ENCODE peak calls at places on chromosomes 6 and 20, in nine cellular contexts. P is glutamatergic neuron; Q is lower lobe of right lung; L is CD8-positive, alpha-beta T cell; R is stomach; M is lung; G is mammary epithelial cell; O is HFF-Myc; T is MM.1S. B is an unnamed sample.

GRCh38 chr6:159988983-159989454 is 20.1 kb downstream of the IGF2R start:
- DNase-seq in P (no peak), Q (no peak), L (no peak), R (no peak), M (no peak), G (no peak), O (no peak), T (no peak), B (no peak)

GRCh38 chr6:14717307-14717706 is 528.6 kb upstream of the JARID2 start:
- DNase-seq in P (no peak), Q (no peak), L (no peak), R (no peak), M (no peak), G (no peak), O (no peak), T (no peak), B (no peak)

GRCh38 chr6:17423018-17423417 is 29.6 kb downstream of the CAP2 start:
- DNase-seq in P (no peak), Q (no peak), L (no peak), R (no peak), M (no peak), G (no peak), O (no peak), T (no peak), B (no peak)

GRCh38 chr6:126170875-126171489 is 168.9 kb upstream of the CENPW start:
- DNase-seq in P (no peak), Q (no peak), L (no peak), R (no peak), M (no peak), G (peak; percentile 14), O (peak; percentile 16), T (peak; percentile 46), B (peak; percentile 19)

GRCh38 chr20:20823469-20823868 is 111.0 kb upstream of the RALGAPA2 start:
- DNase-seq in P (no peak), Q (no peak), L (no peak), R (no peak), M (no peak), G (no peak), O (no peak), T (no peak), B (no peak)

GRCh38 chr6:156791261-156791850 is 14.2 kb downstream of the ARID1B start:
- DNase-seq in P (no peak), Q (no peak), L (no peak), R (no peak), M (no peak), G (peak; percentile 67), O (no peak), T (no peak), B (no peak)

GRCh38 chr6:83057705-83058321 is 7.8 kb downstream of the UBE3D start:
- DNase-seq in P (peak; percentile 61), Q (no peak), L (no peak), R (no peak), M (no peak), G (peak; percentile 37), O (no peak), T (peak; percentile 83), B (peak; percentile 46)

GRCh38 chr6:13733178-13733851 is 21.7 kb upstream of the RANBP9 start:
- DNase-seq in P (no peak), Q (peak; percentile 55), L (no peak), R (peak; percentile 44), M (peak; percentile 55), G (peak; percentile 68), O (peak; percentile 78), T (no peak), B (peak; percentile 44)

GRCh38 chr20:25252686-25253421 is 5.0 kb downstream of the PYGB start:
- DNase-seq in P (no peak), Q (no peak), L (no peak), R (no peak), M (no peak), G (peak; percentile 46), O (no peak), T (no peak), B (no peak)

GRCh38 chr20:57711826-57712225 is 2.0 kb upstream of the PMEPA1 start:
- DNase-seq in P (no peak), Q (no peak), L (no peak), R (no peak), M (no peak), G (no peak), O (no peak), T (no peak), B (no peak)

GRCh38 chr6:34476941-34477340 is 11.1 kb downstream of the PACSIN1 start:
- DNase-seq in P (no peak), Q (no peak), L (no peak), R (no peak), M (no peak), G (no peak), O (no peak), T (no peak), B (no peak)

GRCh38 chr6:150550244-150550643 is 49.4 kb upstream of the PLEKHG1 start:
- DNase-seq in P (no peak), Q (no peak), L (no peak), R (no peak), M (no peak), G (no peak), O (no peak), T (no peak), B (no peak)

GRCh38 chr6:35665573-35665972 is 23.1 kb downstream of the FKBP5 start:
- DNase-seq in P (no peak), Q (no peak), L (no peak), R (no peak), M (no peak), G (no peak), O (no peak), T (peak; percentile 8), B (no peak)

GRCh38 chr6:169807699-169808607 is 56.5 kb downstream of the ERMARD start:
- DNase-seq in P (no peak), Q (no peak), L (no peak), R (no peak), M (peak; percentile 11), G (no peak), O (no peak), T (no peak), B (no peak)

GRCh38 chr6:62614442-62614841 is 328.4 kb upstream of the KHDRBS2 start:
- DNase-seq in P (no peak), Q (no peak), L (no peak), R (no peak), M (no peak), G (no peak), O (no peak), T (no peak), B (no peak)

GRCh38 chr6:108115598-108116058 is 41.1 kb upstream of the OSTM1 start:
- DNase-seq in P (peak; percentile 65), Q (peak; percentile 70), L (no peak), R (peak; percentile 66), M (peak; percentile 71), G (peak; percentile 25), O (no peak), T (no peak), B (peak; percentile 68)

GRCh38 chr6:108116781-108117426 is 42.4 kb upstream of the OSTM1 start:
- DNase-seq in P (peak; percentile 25), Q (no peak), L (no peak), R (no peak), M (no peak), G (no peak), O (no peak), T (no peak), B (no peak)

GRCh38 chr6:108116424-108116780 is 41.9 kb upstream of the OSTM1 start:
- DNase-seq in P (no peak), Q (no peak), L (no peak), R (no peak), M (no peak), G (no peak), O (no peak), T (no peak), B (no peak)

GRCh38 chr6:108113557-108114519 is 39.3 kb upstream of the OSTM1 start:
- DNase-seq in P (peak; percentile 55), Q (peak; percentile 46), L (no peak), R (no peak), M (peak; percentile 38), G (peak; percentile 45), O (no peak), T (peak; percentile 46), B (peak; percentile 27)

DNA sequence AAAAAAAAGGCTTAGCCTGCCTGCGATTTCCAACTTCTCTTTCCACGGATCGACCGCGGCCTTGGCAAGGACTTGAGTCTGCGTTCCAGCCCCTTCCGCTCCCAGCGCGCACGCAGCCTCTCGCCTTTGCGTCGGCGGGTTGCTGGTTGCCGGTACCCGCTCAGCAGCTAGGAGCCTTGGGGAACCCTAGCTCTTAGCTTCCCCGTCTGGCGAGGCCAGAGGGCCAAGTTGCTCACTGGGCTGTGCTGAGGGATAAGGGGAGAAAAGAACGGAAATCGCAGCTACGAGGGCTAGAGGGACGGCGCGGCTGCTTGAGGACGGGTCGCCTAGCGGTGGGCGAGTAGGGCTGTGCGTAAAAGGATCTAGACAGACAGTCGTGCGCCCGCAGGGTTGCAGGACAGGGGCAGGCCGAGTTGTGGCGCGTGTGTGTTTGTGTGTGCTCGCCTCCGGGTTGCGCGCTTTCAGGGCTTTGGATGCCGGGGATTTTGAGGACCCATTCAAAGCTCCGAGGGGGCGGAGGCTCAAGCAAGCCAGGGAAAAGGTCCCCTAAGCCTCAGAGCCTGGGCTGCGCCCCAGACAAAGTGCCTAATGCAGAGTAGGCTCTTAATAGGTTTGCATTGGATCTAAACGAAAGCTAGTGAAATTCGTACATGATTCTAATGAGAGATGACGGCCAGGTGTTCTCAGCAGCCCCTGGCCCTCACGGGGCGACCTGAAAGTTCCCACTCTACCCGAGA is 40.5 kb upstream of the OSTM1 start:
- DNase-seq in P (peak; percentile 72), Q (peak; percentile 82), L (no peak), R (no peak), M (peak; percentile 55), G (peak; percentile 58), O (no peak), T (no peak), B (peak; percentile 69)
- TF ChIP-seq CTCF in P (peak; percentile 45), Q (no peak), L (no peak), R (no peak), M (no peak), G (no peak), O (no peak), T (no peak), B (no peak)

GRCh38 chr6:47810885-47811284 is 29.1 kb downstream of the OPN5 start:
- DNase-seq in P (no peak), Q (no peak), L (no peak), R (no peak), M (no peak), G (no peak), O (no peak), T (no peak), B (no peak)
- TF ChIP-seq CTCF in P (no peak), Q (no peak), L (no peak), R (no peak), M (no peak), G (peak; percentile 7), O (no peak), T (no peak), B (no peak)

GRCh38 chr20:50509923-50510705 is at the start of gene PTPN1:
- DNase-seq in P (peak; percentile 98), Q (peak; percentile 98), L (peak; percentile 98), R (peak; percentile 99), M (peak; percentile 98), G (peak; percentile 99), O (peak; percentile 95), T (peak; percentile 98), B (peak; percentile 99)
- TF ChIP-seq CTCF in P (no peak), Q (no peak), L (no peak), R (no peak), M (no peak), G (peak; percentile 15), O (no peak), T (no peak), B (no peak)

DNA sequence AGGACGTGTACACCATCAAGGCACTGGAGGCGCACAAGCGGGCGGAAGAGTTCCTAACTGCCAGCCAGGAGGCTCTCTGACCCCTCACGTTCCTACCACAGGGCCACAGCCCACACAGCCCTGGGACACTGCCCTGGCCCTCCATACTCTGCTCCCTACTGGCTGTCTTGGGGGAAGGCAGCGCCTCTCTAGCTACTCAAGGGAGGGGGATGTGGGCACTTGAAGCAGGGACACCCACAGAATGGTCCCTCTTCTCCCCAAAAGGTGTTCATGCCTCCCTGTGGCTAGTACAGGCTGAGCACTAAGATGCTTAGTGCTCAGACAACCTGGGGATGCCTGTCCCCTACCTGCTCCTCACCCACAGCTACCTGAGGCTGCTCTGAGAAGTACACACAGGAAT is 2.5 kb downstream of the MEA1 start:
- DNase-seq in P (no peak), Q (no peak), L (no peak), R (no peak), M (no peak), G (no peak), O (no peak), T (no peak), B (no peak)
- TF ChIP-seq CTCF in P (no peak), Q (no peak), L (no peak), R (no peak), M (no peak), G (no peak), O (no peak), T (no peak), B (no peak)

B was measured in body of pancreas.